ENCODE peak calls at places on chromosomes 6 and 20, in six cellular contexts. One of them, this sample, is unnamed.

GRCh38 chr6:138235205-138235604 is 16.9 kb upstream of the PBOV1 start:
- DNase-seq in HT1080: no peak
- DNase-seq in stimulated activated CD4-positive, alpha-beta T cell treated with anti-CD3 and anti-CD28 coated beads, TNF-alpha, amount 100 ng/mL, for 24 hours: no peak
- DNase-seq in SHP77: no peak
- DNase-seq in HTR-8/SVneo: no peak
- DNase-seq in NCI-H1694 treated with DMSO at 0.1 percent for 48 hours: no peak
- DNase-seq in this sample: no peak

GRCh38 chr20:20364016-20364746 is 3.7 kb upstream of the INSM1 start:
- DNase-seq in HTR-8/SVneo: no peak
- DNase-seq in SHP77: peak
- DNase-seq in NCI-H1694 treated with DMSO at 0.1 percent for 48 hours: no peak
- DNase-seq in HT1080: no peak
- DNase-seq in stimulated activated CD4-positive, alpha-beta T cell treated with anti-CD3 and anti-CD28 coated beads, TNF-alpha, amount 100 ng/mL, for 24 hours: no peak
- DNase-seq in this sample: no peak

GRCh38 chr6:84204011-84204410 is 23.4 kb downstream of the CEP162 start:
- DNase-seq in HT1080: no peak
- DNase-seq in NCI-H1694 treated with DMSO at 0.1 percent for 48 hours: no peak
- DNase-seq in stimulated activated CD4-positive, alpha-beta T cell treated with anti-CD3 and anti-CD28 coated beads, TNF-alpha, amount 100 ng/mL, for 24 hours: no peak
- DNase-seq in SHP77: no peak
- DNase-seq in HTR-8/SVneo: no peak
- DNase-seq in this sample: no peak

GRCh38 chr6:131164506-131164905 is 29.2 kb downstream of the AKAP7 start:
- DNase-seq in stimulated activated CD4-positive, alpha-beta T cell treated with anti-CD3 and anti-CD28 coated beads, TNF-alpha, amount 100 ng/mL, for 24 hours: no peak
- DNase-seq in HT1080: no peak
- DNase-seq in SHP77: no peak
- DNase-seq in NCI-H1694 treated with DMSO at 0.1 percent for 48 hours: no peak
- DNase-seq in HTR-8/SVneo: no peak
- DNase-seq in this sample: no peak

GRCh38 chr6:31139599-31139998 is 733 bp upstream of the PSORS1C2 start:
- DNase-seq in SHP77: no peak
- DNase-seq in HT1080: peak
- DNase-seq in HTR-8/SVneo: peak
- DNase-seq in NCI-H1694 treated with DMSO at 0.1 percent for 48 hours: no peak
- DNase-seq in stimulated activated CD4-positive, alpha-beta T cell treated with anti-CD3 and anti-CD28 coated beads, TNF-alpha, amount 100 ng/mL, for 24 hours: no peak
- DNase-seq in this sample: no peak

GRCh38 chr20:47351643-47352331 is 4.7 kb downstream of the ZMYND8 start:
- DNase-seq in HTR-8/SVneo: no peak
- DNase-seq in HT1080: peak
- DNase-seq in SHP77: no peak
- DNase-seq in stimulated activated CD4-positive, alpha-beta T cell treated with anti-CD3 and anti-CD28 coated beads, TNF-alpha, amount 100 ng/mL, for 24 hours: no peak
- DNase-seq in NCI-H1694 treated with DMSO at 0.1 percent for 48 hours: peak
- DNase-seq in this sample: no peak

GRCh38 chr20:25279403-25279802 is 31.5 kb downstream of the PYGB start:
- DNase-seq in HT1080: no peak
- DNase-seq in stimulated activated CD4-positive, alpha-beta T cell treated with anti-CD3 and anti-CD28 coated beads, TNF-alpha, amount 100 ng/mL, for 24 hours: no peak
- DNase-seq in HTR-8/SVneo: no peak
- DNase-seq in SHP77: no peak
- DNase-seq in NCI-H1694 treated with DMSO at 0.1 percent for 48 hours: no peak
- DNase-seq in this sample: no peak

GRCh38 chr20:49420292-49420691 is 62.2 kb downstream of the KCNB1 start:
- DNase-seq in NCI-H1694 treated with DMSO at 0.1 percent for 48 hours: no peak
- DNase-seq in HT1080: no peak
- DNase-seq in SHP77: no peak
- DNase-seq in stimulated activated CD4-positive, alpha-beta T cell treated with anti-CD3 and anti-CD28 coated beads, TNF-alpha, amount 100 ng/mL, for 24 hours: no peak
- DNase-seq in HTR-8/SVneo: no peak
- DNase-seq in this sample: no peak

GRCh38 chr6:113120577-113121285 is 736.4 kb upstream of the MARCKS start:
- DNase-seq in stimulated activated CD4-positive, alpha-beta T cell treated with anti-CD3 and anti-CD28 coated beads, TNF-alpha, amount 100 ng/mL, for 24 hours: no peak
- DNase-seq in NCI-H1694 treated with DMSO at 0.1 percent for 48 hours: no peak
- DNase-seq in HTR-8/SVneo: peak
- DNase-seq in SHP77: no peak
- DNase-seq in HT1080: peak
- DNase-seq in this sample: no peak

GRCh38 chr6:136365781-136366354 is 76.2 kb upstream of the BCLAF1 start:
- DNase-seq in HTR-8/SVneo: no peak
- DNase-seq in SHP77: peak
- DNase-seq in HT1080: peak
- DNase-seq in stimulated activated CD4-positive, alpha-beta T cell treated with anti-CD3 and anti-CD28 coated beads, TNF-alpha, amount 100 ng/mL, for 24 hours: no peak
- DNase-seq in NCI-H1694 treated with DMSO at 0.1 percent for 48 hours: no peak
- DNase-seq in this sample: no peak

GRCh38 chr6:152976749-152977148 is 6.1 kb downstream of the FBXO5 start:
- DNase-seq in stimulated activated CD4-positive, alpha-beta T cell treated with anti-CD3 and anti-CD28 coated beads, TNF-alpha, amount 100 ng/mL, for 24 hours: no peak
- DNase-seq in HT1080: no peak
- DNase-seq in NCI-H1694 treated with DMSO at 0.1 percent for 48 hours: no peak
- DNase-seq in HTR-8/SVneo: no peak
- DNase-seq in SHP77: no peak
- DNase-seq in this sample: no peak

GRCh38 chr6:132491303-132491702 is 21.6 kb downstream of the STX7 start:
- DNase-seq in HT1080: no peak
- DNase-seq in SHP77: no peak
- DNase-seq in NCI-H1694 treated with DMSO at 0.1 percent for 48 hours: no peak
- DNase-seq in stimulated activated CD4-positive, alpha-beta T cell treated with anti-CD3 and anti-CD28 coated beads, TNF-alpha, amount 100 ng/mL, for 24 hours: no peak
- DNase-seq in HTR-8/SVneo: no peak
- DNase-seq in this sample: peak

GRCh38 chr6:63573899-63574553 is 1.7 kb downstream of the LOC128125822 start:
- DNase-seq in stimulated activated CD4-positive, alpha-beta T cell treated with anti-CD3 and anti-CD28 coated beads, TNF-alpha, amount 100 ng/mL, for 24 hours: no peak
- DNase-seq in HT1080: peak
- DNase-seq in NCI-H1694 treated with DMSO at 0.1 percent for 48 hours: peak
- DNase-seq in SHP77: peak
- DNase-seq in HTR-8/SVneo: no peak
- DNase-seq in this sample: peak

GRCh38 chr20:24046905-24047304 is 58.3 kb upstream of the GGTLC1 start:
- DNase-seq in HTR-8/SVneo: no peak
- DNase-seq in stimulated activated CD4-positive, alpha-beta T cell treated with anti-CD3 and anti-CD28 coated beads, TNF-alpha, amount 100 ng/mL, for 24 hours: no peak
- DNase-seq in HT1080: no peak
- DNase-seq in NCI-H1694 treated with DMSO at 0.1 percent for 48 hours: no peak
- DNase-seq in SHP77: no peak
- DNase-seq in this sample: no peak

GRCh38 chr20:3660262-3661059 is 2.7 kb downstream of the GFRA4 start:
- DNase-seq in HT1080: no peak
- DNase-seq in SHP77: no peak
- DNase-seq in HTR-8/SVneo: no peak
- DNase-seq in stimulated activated CD4-positive, alpha-beta T cell treated with anti-CD3 and anti-CD28 coated beads, TNF-alpha, amount 100 ng/mL, for 24 hours: no peak
- DNase-seq in NCI-H1694 treated with DMSO at 0.1 percent for 48 hours: no peak
- DNase-seq in this sample: no peak

GRCh38 chr20:17917832-17918618 is 50.6 kb downstream of the SNX5 start:
- DNase-seq in HTR-8/SVneo: no peak
- DNase-seq in HT1080: no peak
- DNase-seq in SHP77: no peak
- DNase-seq in NCI-H1694 treated with DMSO at 0.1 percent for 48 hours: no peak
- DNase-seq in stimulated activated CD4-positive, alpha-beta T cell treated with anti-CD3 and anti-CD28 coated beads, TNF-alpha, amount 100 ng/mL, for 24 hours: no peak
- DNase-seq in this sample: no peak

GRCh38 chr6:21265264-21266044 is 328.1 kb upstream of the SOX4 start:
- DNase-seq in stimulated activated CD4-positive, alpha-beta T cell treated with anti-CD3 and anti-CD28 coated beads, TNF-alpha, amount 100 ng/mL, for 24 hours: no peak
- DNase-seq in SHP77: no peak
- DNase-seq in HT1080: peak
- DNase-seq in NCI-H1694 treated with DMSO at 0.1 percent for 48 hours: no peak
- DNase-seq in HTR-8/SVneo: no peak
- DNase-seq in this sample: peak

GRCh38 chr6:46760925-46761324 is 14.2 kb downstream of the ANKRD66 start:
- DNase-seq in SHP77: no peak
- DNase-seq in HT1080: no peak
- DNase-seq in HTR-8/SVneo: no peak
- DNase-seq in stimulated activated CD4-positive, alpha-beta T cell treated with anti-CD3 and anti-CD28 coated beads, TNF-alpha, amount 100 ng/mL, for 24 hours: no peak
- DNase-seq in NCI-H1694 treated with DMSO at 0.1 percent for 48 hours: no peak
- DNase-seq in this sample: no peak

GRCh38 chr6:20279051-20279450 is 66.8 kb upstream of the MBOAT1 start:
- DNase-seq in HT1080: no peak
- DNase-seq in NCI-H1694 treated with DMSO at 0.1 percent for 48 hours: no peak
- DNase-seq in HTR-8/SVneo: no peak
- DNase-seq in stimulated activated CD4-positive, alpha-beta T cell treated with anti-CD3 and anti-CD28 coated beads, TNF-alpha, amount 100 ng/mL, for 24 hours: no peak
- DNase-seq in SHP77: no peak
- DNase-seq in this sample: no peak